ENCODE peak calls at places on chromosomes 5 and 9, in nine cellular contexts. R is lung, X is psoas muscle, Q is heart left ventricle, P is heart right ventricle, M is left ventricle myocardium inferior, T is lower leg skin, D is foreskin fibroblast, Z is endothelial cell of umbilical vein. G is an unnamed sample.

GRCh38 chr9:517993-518392 is 303.3 kb downstream of the DOCK8 start:
- DNase-seq in Q (no peak), X (no peak), T (no peak), P (no peak), M (no peak), Z (no peak), R (no peak), D (no peak), G (no peak)

GRCh38 chr5:145835839-145836222 is 689 bp upstream of the PRELID2 start:
- DNase-seq in X (no peak), R (no peak), T (no peak), Q (no peak), M (no peak), D (peak), P (no peak), Z (no peak), G (no peak)

GRCh38 chr5:3512291-3512690 is 83.3 kb upstream of the IRX1 start:
- DNase-seq in D (no peak), X (no peak), P (no peak), R (no peak), T (no peak), Q (no peak), Z (no peak), M (no peak), G (no peak)

GRCh38 chr5:5708367-5708919 is 286.0 kb downstream of the ICE1 start:
- DNase-seq in Z (no peak), R (no peak), X (no peak), P (no peak), D (no peak), Q (no peak), M (no peak), T (no peak), G (no peak)

GRCh38 chr9:649128-650074 is 192.1 kb upstream of the DMRT1 start:
- DNase-seq in M (no peak), X (no peak), D (no peak), T (no peak), Z (no peak), Q (no peak), P (no peak), R (no peak), G (peak)

GRCh38 chr5:37198066-37198465 is 51.1 kb downstream of the CPLANE1 start:
- DNase-seq in D (no peak), Q (no peak), X (no peak), M (no peak), P (no peak), Z (peak), T (no peak), R (no peak), G (no peak)

GRCh38 chr5:5342784-5343183 is 79.7 kb upstream of the ICE1 start:
- DNase-seq in D (peak), M (no peak), Q (no peak), X (no peak), P (no peak), T (no peak), R (no peak), Z (no peak), G (no peak)

GRCh38 chr9:124001445-124001799 is 10.1 kb upstream of the LHX2 start:
- DNase-seq in M (no peak), R (no peak), Q (no peak), D (no peak), T (no peak), X (no peak), Z (no peak), P (no peak), G (no peak)

GRCh38 chr9:86924206-86924605 is 23.1 kb downstream of the GAS1 start:
- DNase-seq in X (no peak), Q (no peak), P (no peak), T (no peak), D (no peak), Z (no peak), M (no peak), R (no peak), G (no peak)

GRCh38 chr5:64979518-64979917 is 210.8 kb downstream of the CWC27 start:
- DNase-seq in Q (no peak), M (no peak), P (no peak), T (no peak), Z (no peak), X (no peak), R (no peak), D (no peak), G (no peak)

GRCh38 chr9:35112257-35113020 is 3.2 kb downstream of the ATOSB start:
- DNase-seq in P (no peak), T (peak), Q (no peak), X (peak), R (no peak), Z (peak), D (peak), M (no peak), G (peak)

GRCh38 chr9:37028425-37029031 is 5.5 kb downstream of the PAX5 start:
- DNase-seq in R (no peak), M (no peak), Z (no peak), Q (no peak), T (peak), X (no peak), P (no peak), D (peak), G (no peak)

GRCh38 chr9:37026085-37026935 is 7.8 kb downstream of the PAX5 start:
- DNase-seq in Q (no peak), D (peak), M (no peak), Z (no peak), P (no peak), R (no peak), X (no peak), T (peak), G (no peak)

GRCh38 chr9:37029304-37029775 is 4.7 kb downstream of the PAX5 start:
- DNase-seq in Q (no peak), D (no peak), P (no peak), R (no peak), Z (no peak), T (peak), X (no peak), M (no peak), G (no peak)

GRCh38 chr9:37026936-37027581 is 7.0 kb downstream of the PAX5 start:
- DNase-seq in D (no peak), T (peak), X (no peak), Z (no peak), M (no peak), P (no peak), R (no peak), Q (no peak), G (no peak)

DNA sequence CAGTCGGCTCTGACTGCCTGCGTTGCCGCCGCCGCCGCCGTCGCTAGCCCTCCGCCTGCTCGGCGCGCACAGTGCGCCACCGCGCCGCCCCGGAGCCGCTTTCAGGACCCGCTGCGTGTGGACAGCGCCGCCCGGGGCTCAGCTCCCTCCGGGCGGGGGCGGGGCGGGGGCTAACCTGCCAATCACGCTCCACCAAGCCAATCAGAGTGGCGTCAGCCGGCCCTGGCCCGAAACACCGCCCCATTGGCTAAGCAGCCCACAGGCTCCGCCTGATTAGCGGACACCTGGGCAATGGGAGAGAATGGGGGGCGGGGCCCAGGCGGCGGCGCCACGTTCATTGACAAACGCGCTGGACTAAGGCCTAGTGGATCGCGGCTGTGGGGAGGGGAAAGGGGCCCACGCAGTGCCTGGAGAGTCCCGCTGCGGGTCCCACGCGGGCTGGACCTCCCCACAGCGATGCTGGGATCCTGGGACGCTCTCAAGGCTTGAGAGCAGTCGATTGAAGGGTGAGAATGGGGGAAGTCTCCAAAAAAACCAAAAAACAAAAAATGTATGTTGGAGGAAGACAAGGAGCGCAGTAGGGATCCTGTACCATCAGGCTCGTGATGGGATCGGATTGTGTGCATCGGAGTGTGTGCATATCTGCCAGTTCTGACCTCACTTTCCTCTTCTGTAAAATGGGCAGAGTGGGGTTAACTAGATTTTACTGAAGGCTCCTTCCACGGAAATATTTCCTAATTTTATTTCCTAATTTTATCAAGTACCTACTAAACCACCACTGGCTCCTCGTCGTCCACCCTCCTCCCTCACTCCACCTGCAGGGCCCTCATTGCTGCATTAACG is 6.3 kb downstream of the PAX5 start:
- DNase-seq in M (peak), X (peak), D (peak), R (peak), T (peak), Q (peak), P (peak), Z (peak), G (peak)
- H3K4me3 ChIP-seq in M (peak), X (peak), D (no peak), R (no peak), T (no peak), Q (no peak), P (peak), Z (no peak), G (peak)

GRCh38 chr5:87411586-87412416 is 929 bp downstream of the CCNH start:
- DNase-seq in M (no peak), Q (peak), X (no peak), P (no peak), R (no peak), Z (peak), D (peak), T (no peak), G (no peak)

GRCh38 chr5:87408219-87408618 is 4.5 kb downstream of the CCNH start:
- DNase-seq in R (no peak), Z (no peak), Q (no peak), T (no peak), M (no peak), X (no peak), P (no peak), D (no peak), G (no peak)

GRCh38 chr5:87412417-87413115 is at the start of gene CCNH:
- DNase-seq in Q (peak), Z (peak), T (peak), X (peak), R (peak), M (peak), D (peak), P (peak), G (peak)

GRCh38 chr5:87410941-87411340 is 1.8 kb downstream of the CCNH start:
- DNase-seq in Q (no peak), M (no peak), T (no peak), D (peak), X (no peak), Z (no peak), P (no peak), R (no peak), G (peak)

DNA sequence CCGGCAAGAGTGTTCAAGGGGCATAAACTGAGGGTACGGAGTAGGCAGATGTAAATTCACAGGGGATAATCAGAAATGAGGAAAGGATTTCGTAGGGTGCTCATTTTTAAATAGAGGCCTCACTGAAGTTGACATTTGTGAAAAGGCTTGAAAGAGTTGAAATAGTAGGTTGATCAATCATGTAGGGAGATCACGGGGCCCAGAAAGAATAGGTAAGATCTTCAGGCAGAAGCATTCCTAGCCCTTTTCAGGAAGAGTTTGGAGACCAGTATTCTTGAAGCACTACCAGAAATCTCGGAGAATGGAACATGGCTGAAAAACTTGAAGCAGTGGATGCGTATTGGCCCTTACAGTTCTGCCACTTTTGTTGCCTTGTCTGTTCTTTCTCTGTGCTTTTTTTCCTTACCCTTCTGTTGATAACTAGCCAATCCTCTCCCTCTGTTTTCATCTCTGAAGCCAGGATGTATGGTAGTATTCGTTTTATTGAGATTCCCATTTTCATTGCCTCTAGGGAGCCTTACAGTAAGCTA is 451 bp upstream of the CCNH start:
- DNase-seq in R (no peak), P (no peak), Z (no peak), M (no peak), X (no peak), D (no peak), T (no peak), Q (no peak), G (no peak)
- TF ChIP-seq CTCF in R (no peak), P (no peak), Z (no peak), M (no peak), X (no peak), D (no peak), T (no peak), Q (no peak), G (no peak)

GRCh38 chr5:115459844-115460243 is 84.7 kb downstream of the FEM1C start:
- DNase-seq in R (no peak), X (no peak), Z (no peak), Q (no peak), T (no peak), D (peak), P (no peak), M (no peak), G (no peak)
- H3K4me3 ChIP-seq in R (no peak), X (no peak), Z (no peak), Q (no peak), T (no peak), D (no peak), P (no peak), M (no peak), G (no peak)

GRCh38 chr9:3903273-3903672 is 377.5 kb upstream of the RFX3 start:
- DNase-seq in D (no peak), R (no peak), Q (no peak), T (no peak), P (no peak), X (no peak), Z (no peak), M (no peak), G (no peak)

GRCh38 chr9:3908731-3909130 is 382.9 kb upstream of the RFX3 start:
- DNase-seq in R (no peak), Z (no peak), Q (no peak), P (no peak), T (no peak), D (peak), M (no peak), X (no peak), G (no peak)

GRCh38 chr9:3909966-3910650 is 384.3 kb upstream of the RFX3 start:
- DNase-seq in Z (no peak), R (no peak), X (no peak), Q (no peak), D (no peak), M (no peak), T (no peak), P (no peak), G (no peak)

GRCh38 chr9:3903906-3904305 is 378.1 kb upstream of the RFX3 start:
- DNase-seq in Z (no peak), Q (no peak), D (no peak), X (no peak), T (no peak), R (no peak), M (no peak), P (no peak), G (no peak)

DNA sequence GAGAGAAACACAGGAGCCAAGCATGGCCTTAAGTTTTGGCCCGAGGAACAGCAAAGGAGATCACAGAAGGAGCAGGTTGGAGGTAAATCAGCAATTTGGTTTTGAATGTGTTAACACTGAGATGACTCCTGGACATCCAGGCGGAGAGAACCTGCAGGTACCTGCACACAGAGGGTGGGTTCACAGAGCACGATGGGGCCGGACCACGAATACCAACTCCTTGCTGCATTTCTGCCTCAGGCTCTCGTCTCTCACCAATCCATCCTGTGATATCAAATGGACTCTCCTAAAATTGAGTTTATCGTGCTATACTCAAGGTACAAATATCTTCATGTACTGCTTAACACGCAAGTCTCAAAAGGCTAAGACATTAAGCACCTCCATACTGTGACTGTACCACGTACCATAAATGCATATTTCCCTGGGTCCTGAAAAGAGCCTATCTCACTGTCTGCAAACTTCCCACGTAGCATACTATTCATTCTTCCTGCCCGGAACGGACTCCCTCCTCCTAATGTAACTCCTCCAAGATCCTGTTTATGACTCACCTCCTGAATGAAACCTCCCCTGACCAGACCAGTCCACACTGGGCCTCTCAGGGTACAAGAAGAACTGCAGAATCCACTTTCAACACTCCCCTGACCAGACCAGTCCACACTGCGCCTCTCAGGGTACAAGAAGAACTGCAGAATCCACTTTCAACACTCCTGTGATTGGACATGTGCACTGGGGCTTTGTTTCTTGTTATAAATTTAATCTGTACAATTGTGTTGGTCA is 380.8 kb upstream of the RFX3 start:
- DNase-seq in Q (no peak), T (no peak), Z (peak), R (peak), X (no peak), M (no peak), P (no peak), D (peak), G (peak)
- TF ChIP-seq CTCF in Q (no peak), T (no peak), Z (no peak), R (no peak), X (no peak), M (no peak), P (no peak), D (peak), G (no peak)

DNA sequence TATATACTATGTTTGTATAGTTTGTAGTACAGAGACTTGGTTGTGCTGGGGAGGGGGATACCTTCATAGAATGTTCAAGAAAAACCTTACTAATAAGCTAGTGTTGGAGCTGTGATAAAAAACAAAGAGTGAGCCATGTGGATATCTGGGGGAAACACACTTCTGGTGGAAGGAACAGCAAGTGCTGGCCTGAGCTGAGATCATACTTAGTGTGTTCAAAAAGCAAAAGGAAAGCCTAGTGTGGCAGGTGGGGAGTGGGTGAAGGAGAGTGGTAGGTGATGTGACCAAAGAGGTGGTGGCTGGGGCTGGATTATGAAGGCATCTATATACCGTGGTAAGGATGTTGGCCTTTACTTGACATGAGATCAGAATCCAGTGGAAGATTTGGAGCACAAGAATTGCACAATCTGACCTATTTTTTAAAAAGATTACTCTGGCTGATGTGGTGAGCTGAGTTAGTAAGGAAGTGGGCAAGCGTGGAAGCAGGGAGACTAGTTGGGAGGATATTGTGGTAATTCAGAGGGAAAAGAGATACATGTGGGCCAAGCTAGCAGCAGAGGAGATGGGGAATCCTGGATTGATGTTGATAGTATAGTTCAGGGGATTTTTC is 26.6 kb downstream of the PALM2AKAP2 start:
- DNase-seq in Q (no peak), Z (no peak), D (peak), P (no peak), X (no peak), R (no peak), M (no peak), T (no peak), G (no peak)
- H3K4me3 ChIP-seq in Q (no peak), Z (no peak), D (no peak), P (no peak), X (no peak), R (no peak), M (no peak), T (no peak), G (no peak)

DNA sequence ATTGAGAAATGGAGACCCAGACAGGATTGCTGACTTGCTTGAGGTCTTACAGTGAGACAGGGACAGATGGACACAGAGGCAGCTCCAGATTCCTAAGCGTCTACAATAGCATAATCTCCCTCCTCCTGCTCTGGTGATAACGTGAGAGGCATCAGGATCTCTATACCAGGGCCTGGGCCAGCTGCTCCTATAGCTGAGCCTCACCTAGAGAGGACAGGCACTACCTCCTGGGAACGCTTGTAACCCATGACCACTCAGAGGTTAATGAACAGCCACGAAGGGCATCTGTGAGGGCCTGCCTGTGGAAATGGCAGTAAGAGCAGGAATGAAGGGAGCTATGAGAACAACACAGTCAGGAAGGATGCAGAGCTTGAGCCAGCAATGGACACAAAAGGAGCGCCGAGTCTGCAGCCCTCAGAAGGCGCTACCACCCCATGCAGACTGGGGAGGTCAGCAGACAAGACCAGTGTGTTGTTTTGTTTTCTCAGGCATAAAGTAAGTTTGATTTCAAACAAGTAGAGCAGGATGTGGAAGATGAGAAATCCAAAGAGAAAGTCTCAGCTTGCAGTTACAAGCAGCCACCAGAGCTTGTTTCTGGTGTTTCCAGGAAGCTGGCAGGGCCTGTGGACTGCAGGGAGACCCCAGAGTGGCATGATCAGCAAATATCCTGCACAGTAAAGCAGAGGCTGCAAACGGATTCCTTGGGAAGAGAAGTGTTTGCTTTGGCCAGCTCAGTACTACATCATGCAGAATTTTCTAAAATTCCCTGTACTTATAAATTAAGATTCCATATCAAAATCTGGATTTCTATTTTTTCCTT is 17.4 kb downstream of the ANKS6 start:
- DNase-seq in M (no peak), D (no peak), Z (peak), X (no peak), T (no peak), Q (no peak), R (peak), P (no peak), G (no peak)
- TF ChIP-seq CTCF in M (no peak), D (no peak), Z (no peak), X (no peak), T (no peak), Q (no peak), R (no peak), P (no peak), G (no peak)

DNA sequence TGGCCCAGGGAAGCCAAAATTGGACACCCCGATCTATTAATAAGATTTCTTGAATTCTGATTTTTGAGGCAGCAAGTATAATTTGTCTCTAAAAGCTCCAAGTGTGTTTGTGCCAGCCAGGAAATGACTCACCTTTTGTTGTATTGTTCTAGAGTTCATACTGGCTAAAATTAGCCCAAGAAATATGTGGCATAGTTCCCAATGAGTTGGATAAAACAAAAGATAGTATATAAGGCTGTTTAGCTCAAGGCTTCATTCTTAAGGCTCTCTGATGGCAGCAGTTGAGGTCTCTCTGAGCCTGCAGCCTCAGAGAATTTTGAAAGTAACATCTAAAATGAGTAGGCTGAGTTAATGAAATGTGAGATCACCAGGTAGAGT is 21.6 kb downstream of the HMGXB3 start:
- DNase-seq in X (no peak), Z (peak), P (no peak), Q (no peak), M (no peak), T (no peak), R (no peak), D (peak), G (peak)
- H3K4me3 ChIP-seq in X (peak), Z (peak), P (no peak), Q (no peak), M (peak), T (no peak), R (no peak), D (no peak), G (peak)

G was measured in retinal pigment epithelial cell.